ENCODE peak calls at places on chromosomes 5 and 9, in four cellular contexts. C is GM23338, O is DND-41, U is PC-3. J is an unnamed sample.

GRCh38 chr9:69174645-69175487 is 789 bp downstream of the TJP2 start:
- DNase-seq in U (peak), C (peak), O (no peak), J (no peak)

GRCh38 chr5:96324708-96325107 is 108.3 kb downstream of the PCSK1 start:
- DNase-seq in C (no peak), U (peak), O (no peak), J (no peak)

GRCh38 chr9:72753261-72753893 is 199.5 kb downstream of the ALDH1A1 start:
- DNase-seq in O (no peak), C (no peak), U (peak), J (no peak)

GRCh38 chr5:150615141-150615699 is 25.2 kb upstream of the SYNPO start:
- DNase-seq in U (no peak), C (no peak), O (no peak), J (no peak)

GRCh38 chr5:122120957-122121356 is 8.4 kb upstream of the ZNF474 start:
- DNase-seq in U (peak), C (no peak), O (no peak), J (no peak)

GRCh38 chr5:66180282-66180955 is 36.3 kb downstream of the SREK1 start:
- DNase-seq in C (no peak), O (no peak), U (no peak), J (no peak)

GRCh38 chr5:103293719-103294118 is 35.2 kb downstream of the MACIR start:
- DNase-seq in C (no peak), O (no peak), U (no peak), J (no peak)

GRCh38 chr5:81181576-81182316 is 51.4 kb upstream of the CKMT2 start:
- DNase-seq in C (peak), U (no peak), O (no peak), J (peak)

GRCh38 chr9:133088756-133089155 is 27.0 kb downstream of the CEL start:
- DNase-seq in C (no peak), O (no peak), U (no peak), J (no peak)

GRCh38 chr5:39058984-39059565 is 15.1 kb downstream of the RICTOR start:
- DNase-seq in U (no peak), O (no peak), C (no peak), J (no peak)

GRCh38 chr9:116437411-116438370 is 249.4 kb upstream of the TRIM32 start:
- DNase-seq in O (no peak), U (no peak), C (no peak), J (no peak)

GRCh38 chr9:20524776-20525175 is 97.5 kb downstream of the MLLT3 start:
- DNase-seq in U (peak), O (no peak), C (peak), J (peak)

GRCh38 chr5:128163991-128164390 is 80.4 kb downstream of the SLC12A2 start:
- DNase-seq in O (no peak), C (no peak), U (peak), J (no peak)

GRCh38 chr5:59124983-59125960 is 542.4 kb downstream of the RAB3C start:
- DNase-seq in C (peak), O (no peak), U (no peak), J (peak)

GRCh38 chr5:33468811-33469435 is 28.2 kb downstream of the TARS1 start:
- DNase-seq in C (no peak), U (no peak), O (no peak), J (no peak)

GRCh38 chr5:139765409-139766217 is 30.0 kb upstream of the PSD2 start:
- DNase-seq in U (peak), C (peak), O (peak), J (peak)

GRCh38 chr5:60586307-60586901 is 113.6 kb downstream of the DEPDC1B start:
- DNase-seq in C (peak), O (no peak), U (peak), J (peak)

GRCh38 chr9:107847977-107848376 is 358.4 kb upstream of the KLF4 start:
- DNase-seq in O (no peak), U (peak), C (no peak), J (no peak)

GRCh38 chr5:107805819-107806218 is 135.1 kb upstream of the EFNA5 start:
- DNase-seq in O (no peak), U (no peak), C (no peak), J (no peak)

GRCh38 chr9:128733256-128733655 is 9.3 kb upstream of the ZDHHC12 start:
- DNase-seq in C (peak), O (no peak), U (peak), J (peak)

GRCh38 chr9:16092627-16093091 is 539.8 kb downstream of the CCDC171 start:
- DNase-seq in U (no peak), O (peak), C (no peak), J (no peak)

GRCh38 chr5:56659991-56660390 is 155.4 kb upstream of the MAP3K1 start:
- DNase-seq in U (no peak), O (no peak), C (no peak), J (no peak)

GRCh38 chr9:114697951-114698351 is 16.0 kb upstream of the TEX48 start:
- DNase-seq in C (no peak), O (no peak), U (no peak), J (no peak)

GRCh38 chr9:112555844-112556482 is 69.3 kb downstream of the KIAA1958 start:
- DNase-seq in C (no peak), O (no peak), U (peak), J (no peak)

GRCh38 chr5:76874088-76874581 is 24.3 kb downstream of the S100Z start:
- DNase-seq in C (no peak), O (no peak), U (no peak), J (peak)

GRCh38 chr5:140466981-140467742 is 65.5 kb downstream of the ANKHD1 start:
- DNase-seq in C (no peak), U (no peak), O (no peak), J (no peak)

GRCh38 chr5:97094579-97095317 is 47.7 kb downstream of the LIX1 start:
- DNase-seq in C (no peak), U (no peak), O (peak), J (no peak)

GRCh38 chr9:116632990-116633441 is 54.1 kb upstream of the TRIM32 start:
- DNase-seq in O (no peak), U (peak), C (no peak), J (no peak)

GRCh38 chr5:43859309-43859708 is 256.3 kb downstream of the NNT start:
- DNase-seq in U (no peak), O (no peak), C (no peak), J (no peak)

GRCh38 chr9:113446323-113446740 is 17.2 kb upstream of the RGS3 start:
- DNase-seq in C (peak), O (no peak), U (peak), J (peak)

GRCh38 chr9:93648181-93648580 is 71.8 kb downstream of the PHF2 start:
- DNase-seq in C (no peak), O (no peak), U (no peak), J (no peak)

DNA sequence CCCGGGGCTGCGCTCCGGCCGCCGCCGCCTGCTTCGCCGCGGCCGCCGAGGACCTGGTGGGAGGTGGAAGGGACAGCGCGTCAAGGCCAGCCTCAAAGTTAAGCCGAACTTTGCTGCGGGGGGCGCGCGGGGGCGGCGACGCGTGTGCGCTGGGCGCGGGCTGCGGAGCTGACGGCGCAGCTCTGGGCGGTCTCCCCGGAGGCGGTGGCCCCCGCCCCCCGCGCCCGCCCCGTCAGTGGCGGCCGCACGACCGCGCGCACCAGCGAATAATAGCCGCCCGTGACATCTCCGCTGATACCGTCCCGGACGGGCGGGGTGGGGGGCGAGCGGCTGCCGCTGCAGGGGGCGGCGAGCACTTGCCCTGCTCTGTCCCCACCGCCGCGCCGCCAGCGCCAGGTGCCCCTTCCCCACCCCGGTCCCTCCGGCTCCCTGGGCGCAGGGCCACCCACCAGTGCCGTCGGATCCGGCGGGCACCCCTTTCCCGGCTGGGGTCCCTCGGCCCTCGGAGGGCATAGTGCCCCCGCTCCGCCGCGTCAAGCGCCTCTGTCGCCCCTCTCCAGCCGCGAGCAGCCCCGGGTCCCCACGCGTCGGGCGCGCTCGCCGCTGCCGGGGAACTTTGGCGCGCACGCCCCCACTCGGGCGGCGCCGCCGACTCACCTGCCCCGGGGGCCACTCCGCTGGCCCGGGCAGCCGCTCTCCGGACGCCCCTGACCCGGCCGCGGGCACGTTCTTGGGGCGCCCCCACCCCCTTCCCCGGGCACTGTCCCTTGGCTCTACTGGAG is 772 bp upstream of the FAM78A start:
- DNase-seq in U (no peak), O (peak), C (no peak), J (peak)
- H2AFZ ChIP-seq in U (peak), O (peak), C (peak), J (no peak)

GRCh38 chr5:115735108-115735998 is 81.1 kb downstream of the CDO1 start:
- DNase-seq in C (peak), O (no peak), U (no peak), J (peak)
- H2AFZ ChIP-seq in C (peak), O (no peak), U (no peak), J (peak)

GRCh38 chr9:3794005-3794404 is 268.2 kb upstream of the RFX3 start:
- DNase-seq in U (peak), O (no peak), C (peak), J (no peak)

GRCh38 chr9:3787628-3788027 is 261.8 kb upstream of the RFX3 start:
- DNase-seq in C (no peak), O (no peak), U (no peak), J (no peak)

GRCh38 chr9:3788211-3788610 is 262.4 kb upstream of the RFX3 start:
- DNase-seq in C (no peak), O (no peak), U (no peak), J (no peak)

DNA sequence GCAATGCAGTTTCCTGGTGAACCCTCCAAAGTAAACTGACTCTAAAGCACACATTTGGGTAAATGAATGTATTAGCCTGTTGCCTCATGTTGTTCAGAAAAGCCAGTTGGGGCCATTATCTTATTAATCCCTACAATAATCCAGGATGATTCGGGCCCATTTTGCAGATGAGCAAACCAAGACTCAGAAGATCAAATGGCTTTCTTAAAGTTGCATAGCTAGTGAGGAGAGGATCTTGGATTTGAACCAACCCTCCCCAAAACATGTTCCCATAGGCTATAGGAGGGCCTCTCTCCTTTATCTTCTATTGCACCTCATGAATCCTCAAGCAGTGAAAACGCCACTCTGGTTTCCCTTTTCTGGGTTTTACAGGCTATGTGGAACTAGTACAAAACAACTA is 267.6 kb upstream of the RFX3 start:
- DNase-seq in C (no peak), U (no peak), O (no peak), J (no peak)
- H2AFZ ChIP-seq in C (peak), U (no peak), O (no peak), J (no peak)

GRCh38 chr9:17578577-17578910 is 322 bp upstream of the SH3GL2 start:
- DNase-seq in C (no peak), U (no peak), O (no peak), J (no peak)
- H2AFZ ChIP-seq in C (peak), U (peak), O (no peak), J (no peak)

GRCh38 chr5:142322747-142323479 is 1.9 kb downstream of the SPRY4 start:
- DNase-seq in C (no peak), U (peak), O (no peak), J (no peak)
- H2AFZ ChIP-seq in C (no peak), U (no peak), O (no peak), J (no peak)

GRCh38 chr5:36680066-36680465 is 73.7 kb downstream of the SLC1A3 start:
- DNase-seq in U (no peak), C (no peak), O (no peak), J (no peak)
- H2AFZ ChIP-seq in U (no peak), C (no peak), O (no peak), J (no peak)

GRCh38 chr9:91077624-91078023 is 276.0 kb downstream of the SYK start:
- DNase-seq in C (no peak), U (no peak), O (no peak), J (no peak)

GRCh38 chr9:91075279-91075678 is 273.7 kb downstream of the SYK start:
- DNase-seq in O (no peak), U (no peak), C (no peak), J (no peak)

GRCh38 chr9:91074866-91075265 is 273.2 kb downstream of the SYK start:
- DNase-seq in O (no peak), C (no peak), U (no peak), J (no peak)

GRCh38 chr9:91073811-91074771 is 272.5 kb downstream of the SYK start:
- DNase-seq in C (no peak), O (no peak), U (no peak), J (no peak)

GRCh38 chr9:91078041-91078441 is 276.4 kb downstream of the SYK start:
- DNase-seq in U (no peak), O (no peak), C (no peak), J (no peak)
- H2AFZ ChIP-seq in U (no peak), O (no peak), C (no peak), J (no peak)